ENCODE peak calls at places on chromosomes 6 and 20, in six cellular contexts. G, T, L, N, O and K are unnamed samples.

GRCh38 chr6:162177733-162178132 is 549.8 kb downstream of the PRKN start:
- DNase-seq in G (no peak), T (no peak), L (no peak), N (no peak), O (peak; percentile 41), K (no peak)

GRCh38 chr20:57659131-57659788 is 39.0 kb upstream of the ZBP1 start:
- DNase-seq in G (peak; percentile 67), T (peak; percentile 18), L (no peak), N (no peak), O (no peak), K (no peak)

GRCh38 chr6:133947302-133947900 is 5.6 kb upstream of the TBPL1 start:
- DNase-seq in G (no peak), T (peak; percentile 69), L (no peak), N (no peak), O (no peak), K (no peak)

GRCh38 chr6:166743925-166744653 is 117.0 kb upstream of the RPS6KA2 start:
- DNase-seq in G (no peak), T (no peak), L (no peak), N (no peak), O (peak; percentile 81), K (no peak)

GRCh38 chr6:31114540-31114876 is at the start of gene PSORS1C1:
- DNase-seq in G (peak; percentile 63), T (peak; percentile 83), L (no peak), N (peak; percentile 90), O (peak; percentile 97), K (peak; percentile 80)

GRCh38 chr6:30111266-30111856 is 1.5 kb downstream of the TRIM31 start:
- DNase-seq in G (no peak), T (no peak), L (no peak), N (no peak), O (no peak), K (no peak)

GRCh38 chr6:119172813-119173212 is 94.3 kb upstream of the FAM184A start:
- DNase-seq in G (no peak), T (no peak), L (no peak), N (peak; percentile 34), O (no peak), K (no peak)

GRCh38 chr6:140897804-140898573 is 1234.7 kb upstream of the GJE1 start:
- DNase-seq in G (peak; percentile 73), T (no peak), L (no peak), N (peak; percentile 67), O (no peak), K (peak; percentile 20)

GRCh38 chr6:134132494-134133141 is 80.2 kb upstream of the SLC2A12 start:
- DNase-seq in G (no peak), T (no peak), L (no peak), N (no peak), O (peak; percentile 81), K (no peak)

GRCh38 chr20:1204547-1204946 is 1.3 kb downstream of the C20orf202 start:
- DNase-seq in G (no peak), T (no peak), L (no peak), N (no peak), O (no peak), K (no peak)

GRCh38 chr6:142803027-142803426 is 141.9 kb downstream of the HIVEP2 start:
- DNase-seq in G (no peak), T (no peak), L (no peak), N (no peak), O (no peak), K (no peak)

GRCh38 chr6:168658059-168658458 is 217.1 kb downstream of the SMOC2 start:
- DNase-seq in G (no peak), T (no peak), L (no peak), N (no peak), O (no peak), K (no peak)

GRCh38 chr6:82015526-82015925 is 232.0 kb downstream of the IBTK start:
- DNase-seq in G (no peak), T (no peak), L (no peak), N (no peak), O (no peak), K (no peak)

GRCh38 chr20:62837790-62838458 is 21.1 kb downstream of the COL9A3 start:
- DNase-seq in G (peak; percentile 86), T (peak; percentile 81), L (no peak), N (no peak), O (no peak), K (no peak)

GRCh38 chr6:33977606-33978438 is 168.1 kb downstream of the GRM4 start:
- DNase-seq in G (peak; percentile 48), T (peak; percentile 9), L (no peak), N (no peak), O (no peak), K (no peak)

GRCh38 chr6:31952140-31952805 is 6.4 kb downstream of the CFB start:
- DNase-seq in G (no peak), T (peak; percentile 75), L (peak; percentile 33), N (no peak), O (peak; percentile 34), K (no peak)

GRCh38 chr6:122789078-122789861 is at the start of gene SMPDL3A:
- DNase-seq in G (peak; percentile 89), T (peak; percentile 70), L (no peak), N (peak; percentile 57), O (peak; percentile 91), K (peak; percentile 86)
- H3K27ac ChIP-seq in G (peak within 1 kb of the TSS; percentile 93), T (peak within 1 kb of the TSS; percentile 96), L (no peak within 1 kb of the TSS), N (peak within 1 kb of the TSS; percentile 74), O (peak within 1 kb of the TSS; percentile 90), K (peak within 1 kb of the TSS; percentile 98)

GRCh38 chr6:165056292-165056691 is 253.1 kb downstream of the C6orf118 start:
- DNase-seq in G (no peak), T (no peak), L (no peak), N (no peak), O (no peak), K (no peak)
- H3K9me3 ChIP-seq in G (peaks cover 7% of the 10 kb centered on the region), T (peaks cover 5% of the 10 kb centered on the region), L (no peaks in the 10 kb centered on the region), N (peaks cover 11% of the 10 kb centered on the region), O (no peaks in the 10 kb centered on the region), K (no peaks in the 10 kb centered on the region)

GRCh38 chr20:38079353-38079752 is 45.8 kb downstream of the RPRD1B start:
- DNase-seq in G (no peak), T (no peak), L (no peak), N (no peak), O (no peak), K (no peak)

GRCh38 chr20:38072885-38073284 is 39.3 kb downstream of the RPRD1B start:
- DNase-seq in G (no peak), T (no peak), L (no peak), N (no peak), O (no peak), K (no peak)

GRCh38 chr20:38076548-38076947 is 43.0 kb downstream of the RPRD1B start:
- DNase-seq in G (no peak), T (no peak), L (no peak), N (no peak), O (no peak), K (no peak)

GRCh38 chr20:38073307-38074010 is 39.9 kb downstream of the RPRD1B start:
- DNase-seq in G (no peak), T (peak; percentile 28), L (no peak), N (peak; percentile 24), O (peak; percentile 98), K (peak; percentile 42)

DNA sequence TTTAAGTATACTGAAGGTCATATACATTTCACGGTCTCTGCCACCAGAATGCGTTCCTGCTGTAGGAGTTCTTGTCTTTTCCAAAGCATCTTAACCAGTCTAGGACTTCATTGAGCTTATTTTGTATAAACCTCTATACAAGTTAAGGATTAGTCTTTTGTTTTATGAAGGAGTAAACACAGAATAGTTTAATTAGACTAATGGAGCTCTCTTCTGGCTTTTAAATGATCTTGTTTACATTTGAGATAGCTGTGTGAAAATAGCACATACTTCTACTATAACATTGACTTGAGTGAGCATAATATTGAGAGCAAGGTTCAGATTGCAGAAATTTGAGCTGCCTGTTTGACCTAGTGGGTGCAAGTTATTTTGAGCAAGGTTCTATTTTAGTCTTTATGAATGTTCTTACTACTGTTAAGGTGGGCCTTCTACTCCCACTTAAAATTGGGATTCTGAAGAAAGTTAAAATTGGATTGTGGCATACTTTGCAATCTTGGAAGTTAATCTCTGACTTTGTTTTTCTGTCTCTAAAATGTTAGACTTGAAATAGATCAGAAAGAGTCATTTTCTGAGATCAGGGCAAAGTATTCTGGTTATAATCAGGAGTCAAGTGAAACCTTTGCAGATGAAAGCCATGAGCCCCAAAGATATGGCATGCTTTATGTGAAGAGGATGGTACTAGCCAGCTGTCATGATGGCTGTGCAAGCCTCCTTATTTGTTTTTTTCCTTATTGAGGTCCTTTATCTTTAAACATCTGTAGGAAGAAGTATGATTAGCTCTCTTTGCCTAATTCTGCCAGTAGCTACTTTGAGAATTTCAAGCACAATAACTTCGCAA is 41.8 kb downstream of the RPRD1B start:
- DNase-seq in G (no peak), T (no peak), L (no peak), N (no peak), O (peak; percentile 49), K (no peak)
- H3K27ac ChIP-seq in G (no peak overlapping the region), T (no peak overlapping the region), L (no peak overlapping the region), N (no peak overlapping the region), O (no peak overlapping the region), K (peak overlapping the region; percentile 88)

GRCh38 chr6:23672737-23673136 is 453.3 kb upstream of the NRSN1 start:
- DNase-seq in G (no peak), T (no peak), L (no peak), N (no peak), O (no peak), K (no peak)
- H3K9me3 ChIP-seq in G (peaks cover 82% of the 10 kb centered on the region), T (peaks cover 36% of the 10 kb centered on the region), L (no peaks in the 10 kb centered on the region), N (no peaks in the 10 kb centered on the region), O (no peaks in the 10 kb centered on the region), K (peaks cover 5% of the 10 kb centered on the region)

DNA sequence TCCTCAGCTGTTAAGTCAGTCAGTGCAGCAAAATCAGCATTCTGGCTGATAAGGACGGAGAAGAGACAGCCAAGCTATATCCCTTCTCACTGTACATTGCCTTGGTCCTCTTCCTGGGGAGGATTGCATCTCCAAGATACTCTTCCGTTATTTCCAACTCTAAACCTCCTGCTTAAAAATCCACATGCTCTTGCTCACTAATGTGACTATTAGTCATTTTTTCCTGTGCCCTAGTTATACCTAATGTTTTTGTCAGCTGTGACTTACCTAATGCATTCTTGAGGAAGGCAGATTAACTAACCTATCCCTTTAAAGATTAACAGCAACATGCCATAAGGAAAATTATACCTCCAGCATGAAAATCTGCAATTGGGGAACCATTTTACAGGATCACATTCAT is 317.6 kb downstream of the BTBD9 start:
- DNase-seq in G (no peak), T (no peak), L (no peak), N (no peak), O (peak; percentile 30), K (no peak)
- H3K27ac ChIP-seq in G (no peak overlapping the region), T (no peak overlapping the region), L (no peak overlapping the region), N (no peak overlapping the region), O (no peak overlapping the region), K (no peak overlapping the region)

GRCh38 chr20:55528482-55528881 is 476.8 kb downstream of the CBLN4 start:
- DNase-seq in G (no peak), T (no peak), L (no peak), N (no peak), O (no peak), K (no peak)
- H3K9me3 ChIP-seq in G (peaks cover 9% of the 10 kb centered on the region), T (no peaks in the 10 kb centered on the region), L (no peaks in the 10 kb centered on the region), N (peaks cover 24% of the 10 kb centered on the region), O (no peaks in the 10 kb centered on the region), K (no peaks in the 10 kb centered on the region)